ENCODE peak calls at places on chromosomes 7 and 10, in seven cellular contexts. L, J, I, Q, O, A and T are unnamed samples.

GRCh38 chr7:121572615-121573014 is 176.5 kb upstream of the FAM3C start:
- DNase-seq in L (no peak), J (no peak), I (no peak), Q (no peak), O (no peak), A (no peak), T (no peak)

GRCh38 chr10:18164093-18164492 is 23.9 kb downstream of the CACNB2 start:
- DNase-seq in L (no peak), J (no peak), I (no peak), Q (no peak), O (no peak), A (no peak), T (no peak)

GRCh38 chr7:17301491-17302101 is 3.1 kb downstream of the AHR start:
- DNase-seq in L (no peak), J (peak), I (peak), Q (peak), O (no peak), A (peak), T (no peak)

GRCh38 chr10:43444897-43445466 is 8.1 kb downstream of the ZNF487 start:
- DNase-seq in L (no peak), J (no peak), I (no peak), Q (no peak), O (no peak), A (no peak), T (no peak)

GRCh38 chr7:102834999-102835398 is 77.8 kb upstream of the LRRC17 start:
- DNase-seq in L (no peak), J (peak), I (no peak), Q (no peak), O (no peak), A (no peak), T (no peak)

GRCh38 chr10:129161184-129161583 is 305.9 kb upstream of the MGMT start:
- DNase-seq in L (peak), J (no peak), I (peak), Q (no peak), O (no peak), A (no peak), T (no peak)

GRCh38 chr7:22726849-22727792 is at the start of gene IL6:
- DNase-seq in L (peak), J (no peak), I (peak), Q (peak), O (peak), A (peak), T (peak)

GRCh38 chr10:33719005-33719703 is 384.7 kb upstream of the NRP1 start:
- DNase-seq in L (no peak), J (no peak), I (peak), Q (peak), O (no peak), A (no peak), T (no peak)

GRCh38 chr10:128186959-128187787 is 61.0 kb upstream of the MKI67 start:
- DNase-seq in L (no peak), J (no peak), I (peak), Q (no peak), O (no peak), A (no peak), T (no peak)

GRCh38 chr10:112209534-112210200 is 26.1 kb upstream of the GPAM start:
- DNase-seq in L (no peak), J (no peak), I (peak), Q (no peak), O (peak), A (no peak), T (no peak)

GRCh38 chr7:150379590-150380379 is 655 bp downstream of the ZNF775 start:
- DNase-seq in L (no peak), J (no peak), I (no peak), Q (peak), O (no peak), A (no peak), T (peak)

GRCh38 chr7:80795174-80795573 is 123.7 kb downstream of the SEMA3C start:
- DNase-seq in L (no peak), J (no peak), I (no peak), Q (no peak), O (no peak), A (no peak), T (no peak)

GRCh38 chr7:151883872-151884271 is 7.0 kb upstream of the PRKAG2 start:
- DNase-seq in L (no peak), J (no peak), I (no peak), Q (no peak), O (no peak), A (no peak), T (no peak)

GRCh38 chr7:66939325-66939724 is 18.3 kb downstream of the TMEM248 start:
- DNase-seq in L (no peak), J (no peak), I (no peak), Q (no peak), O (no peak), A (no peak), T (no peak)

GRCh38 chr10:28711079-28711478 is 33.8 kb downstream of the BAMBI start:
- DNase-seq in L (no peak), J (no peak), I (no peak), Q (no peak), O (no peak), A (no peak), T (no peak)

GRCh38 chr7:68424643-68425297 is 1173.5 kb upstream of the AUTS2 start:
- DNase-seq in L (no peak), J (no peak), I (no peak), Q (no peak), O (no peak), A (no peak), T (no peak)